ENCODE peak calls at places on chromosome 5, in six cellular contexts. K, G, M, A, X and Q are unnamed samples.

GRCh38 chr5:83470920-83471404 is 582 bp upstream of the VCAN start:
- DNase-seq in K (no peak), G (no peak), M (no peak), A (no peak), X (peak), Q (no peak)

GRCh38 chr5:109916481-109917153 is 226.9 kb downstream of the MAN2A1 start:
- DNase-seq in K (no peak), G (no peak), M (no peak), A (no peak), X (peak), Q (no peak)

GRCh38 chr5:95673076-95673475 is 9.7 kb downstream of the SPATA9 start:
- DNase-seq in K (peak), G (no peak), M (no peak), A (no peak), X (peak), Q (no peak)

GRCh38 chr5:81425569-81425968 is 31.6 kb upstream of the ACOT12 start:
- DNase-seq in K (peak), G (no peak), M (no peak), A (peak), X (peak), Q (no peak)

GRCh38 chr5:159878988-159879471 is 37.3 kb upstream of the ADRA1B start:
- DNase-seq in K (peak), G (no peak), M (peak), A (peak), X (peak), Q (no peak)

GRCh38 chr5:66329078-66329477 is 185.0 kb downstream of the SREK1 start:
- DNase-seq in K (no peak), G (no peak), M (no peak), A (no peak), X (peak), Q (no peak)

GRCh38 chr5:133340002-133340755 is 272.2 kb downstream of the FSTL4 start:
- DNase-seq in K (no peak), G (no peak), M (no peak), A (peak), X (no peak), Q (no peak)

GRCh38 chr5:91049800-91050199 is 333.3 kb downstream of the ARRDC3 start:
- DNase-seq in K (peak), G (no peak), M (no peak), A (peak), X (no peak), Q (no peak)

GRCh38 chr5:176762489-176762888 is 47.9 kb upstream of the UNC5A start:
- DNase-seq in K (no peak), G (no peak), M (no peak), A (no peak), X (peak), Q (no peak)

GRCh38 chr5:112863549-112863948 is 2.5 kb downstream of the SRP19 start:
- DNase-seq in K (no peak), G (no peak), M (no peak), A (no peak), X (no peak), Q (no peak)

GRCh38 chr5:162485666-162486292 is 418.2 kb downstream of the GABRG2 start:
- DNase-seq in K (no peak), G (no peak), M (no peak), A (no peak), X (peak), Q (no peak)

GRCh38 chr5:26245327-26245726 is 793.1 kb downstream of the CDH9 start:
- DNase-seq in K (no peak), G (no peak), M (no peak), A (no peak), X (no peak), Q (no peak)

GRCh38 chr5:93576994-93577575 is 3.9 kb downstream of the NR2F1-AS1 start:
- DNase-seq in K (no peak), G (no peak), M (no peak), A (no peak), X (no peak), Q (no peak)

GRCh38 chr5:95900383-95900958 is 61.2 kb downstream of the ELL2 start:
- DNase-seq in K (peak), G (no peak), M (no peak), A (peak), X (no peak), Q (no peak)

GRCh38 chr5:62653001-62653863 is 74.6 kb downstream of the LRRC70 start:
- DNase-seq in K (no peak), G (no peak), M (no peak), A (peak), X (peak), Q (no peak)

GRCh38 chr5:131282235-131282634 is 18.4 kb downstream of the CDC42SE2 start:
- DNase-seq in K (no peak), G (no peak), M (no peak), A (no peak), X (no peak), Q (no peak)

GRCh38 chr5:145660897-145661650 is 174.1 kb downstream of the PRELID2 start:
- DNase-seq in K (peak), G (no peak), M (no peak), A (peak), X (no peak), Q (no peak)

GRCh38 chr5:21646469-21646868 is 1206.7 kb downstream of the CDH12 start:
- DNase-seq in K (no peak), G (no peak), M (no peak), A (no peak), X (no peak), Q (no peak)

GRCh38 chr5:143101740-143102386 is 301.6 kb downstream of the NR3C1 start:
- DNase-seq in K (no peak), G (no peak), M (no peak), A (no peak), X (peak), Q (no peak)

GRCh38 chr5:138444774-138445546 is 6.1 kb downstream of the REEP2 start:
- DNase-seq in K (no peak), G (no peak), M (no peak), A (no peak), X (no peak), Q (no peak)

GRCh38 chr5:73215525-73215890 is 42.5 kb downstream of the TMEM174 start:
- DNase-seq in K (peak), G (no peak), M (no peak), A (no peak), X (no peak), Q (no peak)

GRCh38 chr5:2684606-2685005 is 66.9 kb downstream of the IRX2 start:
- DNase-seq in K (no peak), G (no peak), M (no peak), A (no peak), X (no peak), Q (no peak)

GRCh38 chr5:144187699-144188294 is 17.1 kb downstream of the KCTD16 start:
- DNase-seq in K (peak), G (no peak), M (no peak), A (peak), X (no peak), Q (no peak)

GRCh38 chr5:173878224-173878967 is 9.8 kb upstream of the CPEB4 start:
- DNase-seq in K (no peak), G (no peak), M (no peak), A (no peak), X (no peak), Q (no peak)

GRCh38 chr5:150513375-150514309 is 5.7 kb downstream of the NDST1 start:
- DNase-seq in K (no peak), G (no peak), M (no peak), A (no peak), X (peak), Q (no peak)